ENCODE peak calls at places on chromosomes 1 and 21, in seven cellular contexts. N is psoas muscle; M is DND-41; P is IMR-90; Y is CD8-positive, alpha-beta T cell; V is stomach; K is right atrium auricular region. J is an unnamed sample.
A peak's percentile ranks its signal among the peaks of the same experiment; 100 is the strongest.

GRCh38 chr1:29243023-29243862 is 6.9 kb downstream of the PTPRU start:
- DNase-seq in N (no peak), M (no peak), P (no peak), Y (no peak), V (no peak), K (no peak), J (no peak)

GRCh38 chr21:35603471-35603870 is 456.9 kb downstream of the SETD4 start:
- DNase-seq in N (no peak), M (peak; percentile 20), P (no peak), Y (no peak), V (no peak), K (no peak), J (no peak)

GRCh38 chr1:237851209-237851845 is 39.4 kb downstream of the ZP4 start:
- DNase-seq in N (peak; percentile 16), M (peak; percentile 53), P (peak; percentile 35), Y (no peak), V (peak; percentile 38), K (no peak), J (no peak)

GRCh38 chr1:231814031-231814430 is 187.4 kb downstream of the DISC1 start:
- DNase-seq in N (no peak), M (no peak), P (no peak), Y (no peak), V (no peak), K (no peak), J (no peak)

GRCh38 chr1:50976890-50977574 is 7.0 kb downstream of the CDKN2C start:
- DNase-seq in N (peak; percentile 27), M (peak; percentile 71), P (peak; percentile 39), Y (peak; percentile 13), V (no peak), K (no peak), J (peak; percentile 76)

GRCh38 chr1:248811514-248812490 is 13.9 kb downstream of the SH3BP5L start:
- DNase-seq in N (no peak), M (no peak), P (no peak), Y (no peak), V (no peak), K (peak; percentile 49), J (no peak)

GRCh38 chr1:243917863-243918565 is 68.0 kb upstream of the AKT3 start:
- DNase-seq in N (no peak), M (no peak), P (peak; percentile 48), Y (no peak), V (no peak), K (no peak), J (no peak)

GRCh38 chr1:22437573-22437972 is 14.1 kb upstream of the ZBTB40 start:
- DNase-seq in N (no peak), M (no peak), P (peak; percentile 15), Y (no peak), V (no peak), K (no peak), J (no peak)

GRCh38 chr1:71156633-71157032 is 75.8 kb upstream of the ZRANB2 start:
- DNase-seq in N (no peak), M (no peak), P (no peak), Y (no peak), V (no peak), K (no peak), J (no peak)

GRCh38 chr1:11134352-11135266 is 34.9 kb upstream of the EXOSC10 start:
- DNase-seq in N (no peak), M (no peak), P (peak; percentile 70), Y (no peak), V (no peak), K (no peak), J (no peak)

GRCh38 chr21:24444736-24445135 is 1162.5 kb downstream of the MRPL39 start:
- DNase-seq in N (no peak), M (no peak), P (no peak), Y (no peak), V (no peak), K (no peak), J (no peak)

DNA sequence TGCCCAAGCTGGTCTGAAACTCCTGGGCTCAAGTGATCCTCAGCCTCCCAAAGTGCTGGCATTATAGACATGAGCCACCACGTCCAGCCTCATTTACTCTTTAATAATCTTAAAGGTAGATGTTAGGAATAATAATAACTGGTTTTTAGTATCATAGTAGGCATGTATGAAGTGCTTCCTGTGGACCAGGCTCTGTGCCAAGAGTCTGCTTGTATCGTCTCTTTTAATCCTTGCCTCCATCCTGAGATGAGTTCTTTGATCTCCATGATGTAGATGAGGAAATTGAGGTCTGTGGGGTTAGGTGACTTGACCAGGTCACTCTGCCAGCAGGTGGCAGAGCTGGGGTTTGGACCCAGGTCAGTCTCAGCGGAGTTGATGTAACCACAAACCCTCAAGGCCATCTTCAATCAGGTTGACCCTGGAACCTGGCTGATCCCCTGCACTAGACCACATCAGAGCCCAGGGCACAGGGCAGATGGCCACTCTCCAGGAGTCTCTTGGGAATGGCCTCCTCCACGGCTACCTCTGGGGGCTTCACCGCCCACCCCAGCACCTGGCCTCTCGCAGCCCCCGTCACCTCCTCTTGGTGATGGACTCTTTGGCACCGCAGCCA is 11.3 kb downstream of the EFHD2 start:
- DNase-seq in N (no peak), M (no peak), P (no peak), Y (no peak), V (no peak), K (no peak), J (no peak)
- TF ChIP-seq CTCF in N (no peak), M (no peak), P (no peak), Y (no peak), V (no peak), K (no peak), J (no peak)

GRCh38 chr1:164728719-164729118 is 169.7 kb downstream of the PBX1 start:
- DNase-seq in N (no peak), M (no peak), P (no peak), Y (no peak), V (no peak), K (no peak), J (no peak)

GRCh38 chr1:164721037-164721496 is 162.1 kb downstream of the PBX1 start:
- DNase-seq in N (no peak), M (no peak), P (no peak), Y (no peak), V (no peak), K (no peak), J (no peak)

GRCh38 chr1:164726235-164726634 is 167.3 kb downstream of the PBX1 start:
- DNase-seq in N (no peak), M (no peak), P (peak; percentile 96), Y (no peak), V (no peak), K (no peak), J (no peak)

GRCh38 chr1:164723296-164723731 is 164.3 kb downstream of the PBX1 start:
- DNase-seq in N (no peak), M (no peak), P (no peak), Y (no peak), V (peak; percentile 30), K (no peak), J (no peak)

DNA sequence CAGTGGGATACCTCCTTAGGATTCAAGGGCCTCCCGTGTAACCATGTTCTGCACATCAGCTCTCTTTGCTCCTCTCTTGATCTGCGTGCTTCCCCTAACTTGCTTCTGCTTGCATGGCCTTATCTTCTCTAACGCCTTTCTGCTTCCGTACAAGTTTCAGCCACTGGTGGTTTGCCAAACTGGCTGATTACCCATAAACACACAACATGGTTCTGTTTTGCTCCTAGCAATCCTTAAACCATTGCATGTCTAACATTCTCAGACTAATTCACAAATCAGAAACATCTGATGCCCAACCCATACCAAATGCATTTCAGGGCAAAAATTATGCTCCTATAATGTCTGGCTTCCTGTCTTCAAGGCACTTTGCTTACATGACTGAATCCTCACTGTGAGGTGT is 166.4 kb downstream of the PBX1 start:
- DNase-seq in N (no peak), M (no peak), P (peak; percentile 56), Y (no peak), V (no peak), K (no peak), J (no peak)
- H3K27ac ChIP-seq in N (no peak overlapping the region), M (no peak overlapping the region), P (peak overlapping the region; percentile 51), Y (no peak overlapping the region), V (peak overlapping the region; percentile 18), K (no peak overlapping the region), J (no peak overlapping the region)

GRCh38 chr1:18110968-18111367 is 3.4 kb downstream of the IGSF21 start:
- DNase-seq in N (no peak), M (no peak), P (no peak), Y (no peak), V (no peak), K (no peak), J (no peak)
- H3K4me3 ChIP-seq in N (peak overlapping the region; percentile 18), M (no peak overlapping the region), P (no peak overlapping the region), Y (no peak overlapping the region), V (peak overlapping the region; percentile 7), K (peak overlapping the region; percentile 36), J (peak overlapping the region; percentile 66)

DNA sequence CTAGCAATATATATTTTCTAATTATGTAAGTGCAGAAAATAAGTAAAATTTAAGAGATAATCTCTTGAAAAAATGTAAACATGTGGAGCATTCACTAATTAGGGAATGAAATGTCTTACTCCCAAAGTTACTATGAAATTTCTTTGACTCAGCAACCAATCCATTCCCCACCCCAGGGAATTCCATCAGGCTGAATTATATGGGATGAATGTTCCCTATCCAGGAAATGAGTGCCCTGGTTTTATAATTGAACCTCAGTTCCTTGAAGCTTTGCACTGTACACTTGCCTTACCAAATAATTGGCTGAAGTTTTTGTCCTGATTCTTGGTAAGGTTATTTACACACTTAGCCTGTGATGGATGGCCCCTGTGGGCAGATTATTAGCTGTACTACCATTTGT is 267.2 kb downstream of the DNM3 start:
- DNase-seq in N (no peak), M (no peak), P (no peak), Y (no peak), V (no peak), K (no peak), J (no peak)
- TF ChIP-seq CTCF in N (no peak), M (no peak), P (no peak), Y (no peak), V (no peak), K (no peak), J (no peak)

DNA sequence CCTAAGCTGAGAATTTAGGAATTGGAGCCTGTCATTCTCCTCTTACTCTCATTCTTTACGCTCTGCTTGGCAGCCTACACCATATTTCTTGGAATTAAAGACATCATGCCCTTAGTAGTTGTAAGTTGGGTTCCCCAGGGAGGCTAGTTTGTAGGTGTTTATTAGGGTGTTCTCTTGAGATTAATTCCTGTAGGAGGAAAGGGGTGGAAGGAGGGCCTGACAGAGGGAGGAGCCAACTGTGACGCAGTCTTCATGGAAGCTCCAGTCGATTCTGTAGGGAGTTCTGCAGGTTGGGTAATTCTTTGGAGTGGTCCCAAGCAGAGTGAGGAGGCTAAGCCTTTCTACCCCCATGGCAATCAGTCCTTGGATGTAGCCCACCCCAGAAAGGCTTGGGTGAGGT is 111.4 kb downstream of the HHAT start:
- DNase-seq in N (no peak), M (no peak), P (no peak), Y (no peak), V (no peak), K (no peak), J (no peak)
- H3K27ac ChIP-seq in N (no peak overlapping the region), M (no peak overlapping the region), P (peak overlapping the region; percentile 1), Y (no peak overlapping the region), V (no peak overlapping the region), K (no peak overlapping the region), J (no peak overlapping the region)

J was measured in coronary artery.